ENCODE peak calls at places on chromosomes 13 and 19, in nine cellular contexts. One of them, this sample, is unnamed.

GRCh38 chr19:35228177-35228930 is at the start of gene FAM187B:
- DNase-seq in uterus: no peak
- DNase-seq in choroid plexus epithelial cell: no peak
- DNase-seq in GM12865: no peak
- DNase-seq in heart right ventricle: no peak
- DNase-seq in endodermal cell: no peak
- DNase-seq in Calu3: no peak
- DNase-seq in BE2C: no peak
- DNase-seq in astrocyte of the spinal cord: no peak
- DNase-seq in this sample: peak; percentile 27

GRCh38 chr19:33465371-33465770 is 56.2 kb downstream of the PEPD start:
- DNase-seq in uterus: no peak
- DNase-seq in choroid plexus epithelial cell: no peak
- DNase-seq in GM12865: no peak
- DNase-seq in heart right ventricle: no peak
- DNase-seq in endodermal cell: peak; percentile 26
- DNase-seq in Calu3: no peak
- DNase-seq in BE2C: no peak
- DNase-seq in astrocyte of the spinal cord: no peak
- DNase-seq in this sample: no peak

GRCh38 chr19:4414144-4414799 is 11.8 kb downstream of the CHAF1A start:
- DNase-seq in uterus: no peak
- DNase-seq in choroid plexus epithelial cell: peak; percentile 69
- DNase-seq in GM12865: no peak
- DNase-seq in heart right ventricle: no peak
- DNase-seq in endodermal cell: no peak
- DNase-seq in Calu3: no peak
- DNase-seq in BE2C: no peak
- DNase-seq in astrocyte of the spinal cord: peak; percentile 25
- DNase-seq in this sample: no peak

GRCh38 chr19:58182577-58182988 is 278 bp upstream of the ZNF274 start:
- DNase-seq in uterus: no peak
- DNase-seq in choroid plexus epithelial cell: no peak
- DNase-seq in GM12865: peak; percentile 96
- DNase-seq in heart right ventricle: no peak
- DNase-seq in endodermal cell: no peak
- DNase-seq in Calu3: no peak
- DNase-seq in BE2C: no peak
- DNase-seq in astrocyte of the spinal cord: no peak
- DNase-seq in this sample: no peak

GRCh38 chr13:60043262-60043661 is 120.5 kb downstream of the DIAPH3 start:
- DNase-seq in uterus: no peak
- DNase-seq in choroid plexus epithelial cell: peak; percentile 38
- DNase-seq in GM12865: no peak
- DNase-seq in heart right ventricle: no peak
- DNase-seq in endodermal cell: no peak
- DNase-seq in Calu3: no peak
- DNase-seq in BE2C: no peak
- DNase-seq in astrocyte of the spinal cord: peak; percentile 20
- DNase-seq in this sample: no peak

GRCh38 chr13:81171065-81171647 is 830.2 kb upstream of the SPRY2 start:
- DNase-seq in uterus: no peak
- DNase-seq in choroid plexus epithelial cell: peak; percentile 32
- DNase-seq in GM12865: peak; percentile 4
- DNase-seq in heart right ventricle: no peak
- DNase-seq in endodermal cell: no peak
- DNase-seq in Calu3: no peak
- DNase-seq in BE2C: no peak
- DNase-seq in astrocyte of the spinal cord: peak; percentile 29
- DNase-seq in this sample: no peak

GRCh38 chr13:113358653-113359052 is 5.3 kb downstream of the GRTP1 start:
- DNase-seq in uterus: no peak
- DNase-seq in choroid plexus epithelial cell: no peak
- DNase-seq in GM12865: no peak
- DNase-seq in heart right ventricle: no peak
- DNase-seq in endodermal cell: no peak
- DNase-seq in Calu3: no peak
- DNase-seq in BE2C: no peak
- DNase-seq in astrocyte of the spinal cord: no peak
- DNase-seq in this sample: no peak

GRCh38 chr19:14479985-14480694 is 5.0 kb upstream of the PTGER1 start:
- DNase-seq in uterus: no peak
- DNase-seq in choroid plexus epithelial cell: peak; percentile 45
- DNase-seq in GM12865: peak; percentile 65
- DNase-seq in heart right ventricle: no peak
- DNase-seq in endodermal cell: peak; percentile 97
- DNase-seq in Calu3: peak; percentile 38
- DNase-seq in BE2C: peak; percentile 74
- DNase-seq in astrocyte of the spinal cord: no peak
- DNase-seq in this sample: peak; percentile 85

GRCh38 chr13:33639640-33640080 is 178.3 kb upstream of the RFC3 start:
- DNase-seq in uterus: no peak
- DNase-seq in choroid plexus epithelial cell: no peak
- DNase-seq in GM12865: peak; percentile 55
- DNase-seq in heart right ventricle: no peak
- DNase-seq in endodermal cell: no peak
- DNase-seq in Calu3: no peak
- DNase-seq in BE2C: no peak
- DNase-seq in astrocyte of the spinal cord: no peak
- DNase-seq in this sample: no peak

GRCh38 chr19:10332158-10332964 is 968 bp downstream of the RAVER1 start:
- DNase-seq in uterus: no peak
- DNase-seq in choroid plexus epithelial cell: no peak
- DNase-seq in GM12865: no peak
- DNase-seq in heart right ventricle: no peak
- DNase-seq in endodermal cell: peak; percentile 60
- DNase-seq in Calu3: no peak
- DNase-seq in BE2C: no peak
- DNase-seq in astrocyte of the spinal cord: no peak
- DNase-seq in this sample: no peak

GRCh38 chr19:41870401-41870873 is 6.6 kb upstream of the CD79A start:
- DNase-seq in uterus: no peak
- DNase-seq in choroid plexus epithelial cell: peak; percentile 30
- DNase-seq in GM12865: no peak
- DNase-seq in heart right ventricle: no peak
- DNase-seq in endodermal cell: peak; percentile 59
- DNase-seq in Calu3: no peak
- DNase-seq in BE2C: no peak
- DNase-seq in astrocyte of the spinal cord: peak; percentile 24
- DNase-seq in this sample: no peak

GRCh38 chr13:44396295-44396962 is 22.8 kb downstream of the SERP2 start:
- DNase-seq in uterus: no peak
- DNase-seq in choroid plexus epithelial cell: no peak
- DNase-seq in GM12865: no peak
- DNase-seq in heart right ventricle: no peak
- DNase-seq in endodermal cell: no peak
- DNase-seq in Calu3: no peak
- DNase-seq in BE2C: peak; percentile 82
- DNase-seq in astrocyte of the spinal cord: no peak
- DNase-seq in this sample: no peak

GRCh38 chr19:45046355-45046754 is 7.5 kb downstream of the CLASRP start:
- DNase-seq in uterus: no peak
- DNase-seq in choroid plexus epithelial cell: no peak
- DNase-seq in GM12865: no peak
- DNase-seq in heart right ventricle: no peak
- DNase-seq in endodermal cell: no peak
- DNase-seq in Calu3: no peak
- DNase-seq in BE2C: no peak
- DNase-seq in astrocyte of the spinal cord: no peak
- DNase-seq in this sample: no peak

GRCh38 chr13:30798776-30799625 is 63.7 kb downstream of the ALOX5AP start:
- DNase-seq in uterus: peak; percentile 35
- DNase-seq in choroid plexus epithelial cell: peak; percentile 58
- DNase-seq in GM12865: no peak
- DNase-seq in heart right ventricle: no peak
- DNase-seq in endodermal cell: no peak
- DNase-seq in Calu3: no peak
- DNase-seq in BE2C: no peak
- DNase-seq in astrocyte of the spinal cord: peak; percentile 66
- DNase-seq in this sample: no peak

GRCh38 chr19:43439183-43440063 is 24.7 kb downstream of the TEX101 start:
- DNase-seq in uterus: no peak
- DNase-seq in choroid plexus epithelial cell: no peak
- DNase-seq in GM12865: peak; percentile 21
- DNase-seq in heart right ventricle: peak; percentile 10
- DNase-seq in endodermal cell: no peak
- DNase-seq in Calu3: peak; percentile 37
- DNase-seq in BE2C: no peak
- DNase-seq in astrocyte of the spinal cord: no peak
- DNase-seq in this sample: no peak

GRCh38 chr19:48117515-48118330 is 7.1 kb upstream of the PLA2G4C start:
- DNase-seq in uterus: no peak
- DNase-seq in choroid plexus epithelial cell: no peak
- DNase-seq in GM12865: no peak
- DNase-seq in heart right ventricle: no peak
- DNase-seq in endodermal cell: peak; percentile 67
- DNase-seq in Calu3: no peak
- DNase-seq in BE2C: no peak
- DNase-seq in astrocyte of the spinal cord: no peak
- DNase-seq in this sample: no peak

GRCh38 chr19:55279376-55279772 is 536 bp downstream of the HSPBP1 start:
- DNase-seq in uterus: no peak
- DNase-seq in choroid plexus epithelial cell: no peak
- DNase-seq in GM12865: no peak
- DNase-seq in heart right ventricle: no peak
- DNase-seq in endodermal cell: no peak
- DNase-seq in Calu3: no peak
- DNase-seq in BE2C: no peak
- DNase-seq in astrocyte of the spinal cord: no peak
- DNase-seq in this sample: no peak

DNA sequence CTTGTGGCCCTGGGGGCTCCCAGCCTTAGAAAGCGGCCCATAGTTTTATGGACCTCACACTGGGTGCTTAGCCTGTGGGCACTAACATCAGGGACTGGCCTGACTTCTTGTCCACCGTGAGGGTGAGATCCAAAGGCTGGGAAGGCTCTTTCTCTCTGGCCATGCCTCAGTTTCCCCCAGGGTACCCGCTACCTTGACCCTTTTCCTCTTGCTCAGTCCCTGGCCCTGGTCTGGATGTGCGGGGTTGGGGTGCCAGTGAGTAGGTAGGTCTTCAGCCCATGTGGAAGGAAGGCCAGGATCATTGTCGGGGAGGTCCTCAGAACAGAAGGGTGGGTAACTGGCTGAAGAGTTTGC is 1.6 kb upstream of the TMEM161A start:
- DNase-seq in uterus: no peak
- DNase-seq in choroid plexus epithelial cell: no peak
- DNase-seq in GM12865: no peak
- DNase-seq in heart right ventricle: no peak
- DNase-seq in endodermal cell: no peak
- DNase-seq in Calu3: no peak
- DNase-seq in BE2C: no peak
- DNase-seq in astrocyte of the spinal cord: no peak
- DNase-seq in this sample: no peak
- TF ChIP-seq CTCF in uterus: no peak
- TF ChIP-seq CTCF in choroid plexus epithelial cell: no peak
- TF ChIP-seq CTCF in GM12865: no peak
- TF ChIP-seq CTCF in heart right ventricle: no peak
- TF ChIP-seq CTCF in endodermal cell: peak; percentile 7
- TF ChIP-seq CTCF in Calu3: no peak
- TF ChIP-seq CTCF in BE2C: no peak
- TF ChIP-seq CTCF in astrocyte of the spinal cord: no peak
- TF ChIP-seq CTCF in this sample: peak; percentile 13

DNA sequence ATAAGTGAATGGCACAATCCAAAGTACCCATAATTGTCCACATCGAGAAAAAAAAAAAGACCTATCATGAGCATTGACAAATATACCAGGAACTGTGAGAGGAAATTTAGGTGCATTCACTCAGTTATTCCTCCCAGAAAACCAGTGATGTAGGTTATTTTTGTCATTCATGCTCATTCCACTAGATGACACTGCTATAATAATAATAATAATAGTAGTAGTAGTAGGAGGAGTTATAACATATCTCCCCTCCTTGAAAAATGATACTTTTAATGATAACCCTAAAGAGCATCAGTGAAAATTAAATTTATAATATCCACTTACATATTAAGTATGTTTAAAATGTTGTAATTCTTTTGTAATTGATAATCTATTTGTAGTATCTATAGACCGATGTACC is 463.9 kb upstream of the MIR17HG start:
- DNase-seq in uterus: no peak
- DNase-seq in choroid plexus epithelial cell: no peak
- DNase-seq in GM12865: no peak
- DNase-seq in heart right ventricle: no peak
- DNase-seq in endodermal cell: no peak
- DNase-seq in Calu3: no peak
- DNase-seq in BE2C: no peak
- DNase-seq in astrocyte of the spinal cord: no peak
- DNase-seq in this sample: no peak
- TF ChIP-seq CTCF in uterus: no peak
- TF ChIP-seq CTCF in choroid plexus epithelial cell: no peak
- TF ChIP-seq CTCF in GM12865: no peak
- TF ChIP-seq CTCF in heart right ventricle: no peak
- TF ChIP-seq CTCF in endodermal cell: no peak
- TF ChIP-seq CTCF in Calu3: no peak
- TF ChIP-seq CTCF in BE2C: no peak
- TF ChIP-seq CTCF in astrocyte of the spinal cord: no peak
- TF ChIP-seq CTCF in this sample: no peak

GRCh38 chr19:39351537-39352037 is 9.4 kb downstream of the SAMD4B start:
- DNase-seq in uterus: no peak
- DNase-seq in choroid plexus epithelial cell: peak; percentile 58
- DNase-seq in GM12865: peak; percentile 90
- DNase-seq in heart right ventricle: no peak
- DNase-seq in endodermal cell: no peak
- DNase-seq in Calu3: no peak
- DNase-seq in BE2C: no peak
- DNase-seq in astrocyte of the spinal cord: peak; percentile 5
- DNase-seq in this sample: no peak
- TF ChIP-seq CTCF in uterus: no peak
- TF ChIP-seq CTCF in choroid plexus epithelial cell: peak; percentile 32
- TF ChIP-seq CTCF in GM12865: peak; percentile 22
- TF ChIP-seq CTCF in heart right ventricle: no peak
- TF ChIP-seq CTCF in endodermal cell: no peak
- TF ChIP-seq CTCF in Calu3: no peak
- TF ChIP-seq CTCF in BE2C: no peak
- TF ChIP-seq CTCF in astrocyte of the spinal cord: no peak
- TF ChIP-seq CTCF in this sample: no peak

DNA sequence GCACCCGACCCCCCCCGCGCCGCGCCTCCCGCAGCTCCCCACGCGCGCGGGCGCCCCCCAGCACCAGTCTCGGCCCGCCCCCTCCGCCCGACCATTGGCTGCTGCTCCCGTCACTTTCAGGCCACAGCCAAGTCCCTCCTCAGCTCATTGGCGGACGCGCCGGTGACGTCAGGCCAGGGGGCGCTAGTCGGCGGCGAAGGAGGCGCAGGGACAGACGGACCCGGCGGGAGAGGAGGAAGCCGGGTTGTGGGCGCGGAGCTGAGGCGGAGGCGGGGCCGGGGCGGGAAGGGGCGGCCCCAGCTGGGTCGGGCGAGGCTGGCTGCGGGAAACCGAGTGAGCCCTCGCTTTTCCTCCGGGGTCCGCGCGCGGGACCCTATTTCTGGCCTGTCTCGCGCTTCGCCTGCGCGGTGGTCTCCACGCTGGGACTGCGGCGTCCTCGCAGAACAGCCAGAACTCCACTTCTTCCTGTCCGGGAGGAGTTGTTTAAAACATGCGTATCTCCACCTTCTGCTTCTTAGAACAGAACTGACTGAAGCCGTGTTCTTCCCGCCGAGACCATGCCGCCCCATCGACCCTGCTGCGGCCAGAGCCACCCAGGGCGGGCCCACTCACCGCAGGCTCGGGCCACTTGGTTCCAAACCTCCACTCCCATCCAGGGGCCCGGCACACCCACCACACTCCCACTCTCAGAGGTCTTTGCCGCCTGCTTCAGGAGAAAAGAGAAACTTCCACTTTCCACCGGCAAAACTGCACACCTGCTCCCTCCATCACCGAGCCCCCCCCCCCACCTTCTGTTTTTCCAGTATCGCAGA is 459 bp upstream of the TMTC4 start:
- DNase-seq in uterus: peak; percentile 99
- DNase-seq in choroid plexus epithelial cell: peak; percentile 99
- DNase-seq in GM12865: peak; percentile 99
- DNase-seq in heart right ventricle: peak; percentile 100
- DNase-seq in endodermal cell: peak; percentile 100
- DNase-seq in Calu3: peak; percentile 90
- DNase-seq in BE2C: peak; percentile 99
- DNase-seq in astrocyte of the spinal cord: peak; percentile 99
- DNase-seq in this sample: peak; percentile 100
- TF ChIP-seq CTCF in uterus: peak; percentile 47
- TF ChIP-seq CTCF in choroid plexus epithelial cell: peak; percentile 52
- TF ChIP-seq CTCF in GM12865: peak; percentile 42
- TF ChIP-seq CTCF in heart right ventricle: peak; percentile 64
- TF ChIP-seq CTCF in endodermal cell: peak; percentile 52
- TF ChIP-seq CTCF in Calu3: no peak
- TF ChIP-seq CTCF in BE2C: peak; percentile 36
- TF ChIP-seq CTCF in astrocyte of the spinal cord: peak; percentile 35
- TF ChIP-seq CTCF in this sample: peak; percentile 47